ENCODE peak calls at places on chromosomes 1 and 21, in seven cellular contexts. P is A549, S is PC-3, Z is astrocyte, O is endodermal cell, F is H9, R is epithelial cell of esophagus. C is an unnamed sample.

GRCh38 chr1:15246960-15247614 is at the start of gene FHAD1:
- DNase-seq in P (peak), S (peak), Z (peak), O (peak), F (peak), R (peak), C (no peak)

GRCh38 chr1:234866007-234866866 is 256.3 kb upstream of the IRF2BP2 start:
- DNase-seq in P (peak), S (peak), Z (peak), O (peak), F (no peak), R (peak), C (no peak)

GRCh38 chr1:156498447-156499193 is 2.0 kb downstream of the MEF2D start:
- DNase-seq in P (peak), S (peak), Z (peak), O (peak), F (no peak), R (peak), C (no peak)

GRCh38 chr1:162035241-162035640 is 11.6 kb upstream of the OLFML2B start:
- DNase-seq in P (no peak), S (peak), Z (peak), O (no peak), F (no peak), R (peak), C (peak)

GRCh38 chr1:31831397-31832378 is 15.9 kb upstream of the SPOCD1 start:
- DNase-seq in P (no peak), S (peak), Z (peak), O (peak), F (no peak), R (peak), C (no peak)

GRCh38 chr1:11518791-11519628 is 40.1 kb downstream of the DISP3 start:
- DNase-seq in P (no peak), S (no peak), Z (no peak), O (peak), F (no peak), R (no peak), C (no peak)

GRCh38 chr1:175072131-175072941 is 4.7 kb downstream of the TNN start:
- DNase-seq in P (no peak), S (peak), Z (peak), O (peak), F (peak), R (peak), C (peak)

GRCh38 chr1:1435094-1435903 is at the start of gene VWA1:
- DNase-seq in P (peak), S (peak), Z (peak), O (peak), F (no peak), R (peak), C (no peak)

GRCh38 chr1:234841710-234842231 is 231.8 kb upstream of the IRF2BP2 start:
- DNase-seq in P (no peak), S (no peak), Z (no peak), O (peak), F (no peak), R (no peak), C (no peak)

GRCh38 chr1:225250432-225250831 is 177.4 kb downstream of the LBR start:
- DNase-seq in P (no peak), S (no peak), Z (no peak), O (no peak), F (no peak), R (no peak), C (no peak)

GRCh38 chr21:32257952-32258785 is 20.7 kb downstream of the MIS18A start:
- DNase-seq in P (peak), S (peak), Z (peak), O (peak), F (peak), R (peak), C (peak)

GRCh38 chr1:24735156-24735618 is 10.1 kb upstream of the CLIC4 start:
- DNase-seq in P (no peak), S (no peak), Z (no peak), O (peak), F (no peak), R (no peak), C (no peak)

GRCh38 chr1:229625893-229626831 is at the start of the genes TAF5L and URB2:
- DNase-seq in P (peak), S (peak), Z (peak), O (peak), F (peak), R (peak), C (peak)
- TF ChIP-seq CTCF in P (no peak), S (no peak), Z (no peak), O (peak), F (no peak), R (no peak), C (no peak)

DNA sequence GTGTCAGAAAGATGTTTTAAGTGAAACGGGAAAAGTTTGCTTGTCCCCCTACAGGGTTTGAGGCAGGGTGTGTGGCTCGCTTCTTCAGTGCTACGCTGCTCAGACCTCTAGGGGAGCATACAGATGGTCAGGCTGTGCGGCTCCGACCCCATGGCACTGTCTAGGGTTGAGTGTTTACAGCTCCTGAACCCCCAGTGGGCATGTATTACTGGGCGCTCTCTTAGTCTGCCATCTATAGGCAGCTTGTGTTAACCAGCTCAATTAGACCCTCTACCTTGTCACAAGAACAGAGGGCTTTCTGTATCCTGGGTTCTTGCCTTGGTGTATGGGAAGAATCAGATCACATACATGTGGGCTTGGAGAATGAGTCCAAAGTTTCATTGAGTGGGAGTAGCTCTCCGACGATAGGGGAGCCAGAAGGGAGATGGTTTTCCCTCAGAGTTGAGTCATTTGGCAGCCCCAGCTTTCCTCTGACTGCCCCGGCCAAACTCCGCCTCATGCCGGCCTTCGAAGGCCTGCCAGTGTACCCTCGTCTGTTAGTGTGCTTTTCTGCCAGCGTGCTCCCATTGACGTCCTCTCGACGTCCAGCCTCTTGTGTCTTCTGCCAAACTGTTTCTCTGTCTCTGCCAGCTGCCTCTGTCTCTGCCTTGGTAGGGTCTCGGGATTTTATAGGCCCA is 38.6 kb upstream of the ADGRL4 start:
- DNase-seq in P (no peak), S (no peak), Z (peak), O (peak), F (peak), R (no peak), C (no peak)
- TF ChIP-seq CTCF in P (no peak), S (peak), Z (no peak), O (peak), F (peak), R (no peak), C (no peak)

DNA sequence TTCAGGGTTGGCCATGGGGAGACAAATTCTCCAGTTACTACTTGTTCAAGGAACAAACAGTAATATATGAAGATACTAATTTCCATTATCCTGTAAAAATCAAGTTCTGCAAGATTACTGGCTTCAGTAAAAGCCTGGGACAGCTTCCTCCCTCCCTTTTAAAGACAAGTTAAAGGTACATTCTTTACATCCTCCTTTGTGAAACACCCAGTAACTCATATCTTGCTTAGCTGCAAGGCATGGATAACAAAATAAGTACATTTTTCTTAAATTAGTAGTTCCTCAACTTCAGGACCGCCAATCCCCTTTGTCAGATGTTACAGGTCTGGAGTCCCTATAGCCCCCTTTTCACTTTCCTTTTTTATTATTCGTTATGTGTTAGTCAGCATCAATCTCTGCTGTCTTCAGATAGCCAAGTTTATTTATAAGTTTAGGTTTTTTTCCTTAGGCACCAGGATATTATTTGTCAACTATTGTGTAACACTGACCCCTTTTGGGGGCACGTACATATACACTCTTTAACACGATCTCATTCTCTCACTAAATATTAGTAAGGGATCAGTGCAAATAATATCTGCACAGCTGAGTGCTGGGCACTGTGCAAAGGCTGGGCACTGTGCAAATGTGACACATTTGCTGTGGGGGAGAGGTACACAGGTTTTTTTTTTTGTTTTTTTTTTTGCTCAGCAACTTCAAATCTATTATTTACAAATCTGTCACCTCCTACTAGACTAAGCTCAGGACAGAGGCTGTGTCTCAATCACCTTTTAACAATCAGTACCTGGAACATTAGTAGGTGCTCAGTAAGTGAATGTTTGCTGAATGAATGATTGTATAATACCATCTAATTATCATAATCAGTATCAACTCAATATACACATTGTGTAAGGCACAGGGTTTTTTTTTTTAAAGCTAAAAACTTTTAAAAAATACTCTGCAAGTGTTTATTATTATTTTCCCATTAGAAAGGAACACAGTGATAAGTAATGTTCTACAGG is 9.6 kb downstream of the ERRFI1 start:
- DNase-seq in P (no peak), S (peak), Z (no peak), O (no peak), F (no peak), R (peak), C (no peak)
- TF ChIP-seq CTCF in P (no peak), S (peak), Z (no peak), O (peak), F (peak), R (no peak), C (peak)

DNA sequence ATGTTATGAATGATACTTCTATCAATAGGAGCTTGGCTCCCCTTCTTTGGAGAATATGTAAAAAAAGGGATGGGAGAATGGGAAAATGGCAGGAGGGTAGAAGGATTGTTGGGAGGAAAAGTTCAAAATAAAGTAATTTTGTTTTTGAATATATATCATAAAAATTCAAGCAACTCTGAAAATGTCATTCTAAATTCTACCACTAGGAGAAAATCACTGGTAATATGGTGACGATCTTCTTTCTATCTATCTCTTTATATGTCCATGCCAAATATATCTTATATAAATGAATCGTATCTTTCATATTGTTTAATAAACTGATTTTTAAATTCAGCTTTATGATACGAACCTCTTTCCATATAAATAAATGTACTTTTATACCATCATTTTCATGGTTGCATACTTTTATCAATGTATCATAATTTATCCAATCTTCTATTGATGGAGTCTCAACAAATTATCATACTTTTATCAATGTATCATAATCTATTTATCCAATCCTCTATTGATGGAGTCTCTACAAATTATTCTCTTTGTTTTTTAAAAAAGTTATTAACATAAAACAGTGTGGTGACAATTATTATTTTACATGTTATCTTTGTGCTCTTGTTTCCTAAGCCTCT is 73.7 kb upstream of the MARK1 start:
- DNase-seq in P (no peak), S (peak), Z (no peak), O (no peak), F (no peak), R (no peak), C (no peak)
- TF ChIP-seq CTCF in P (no peak), S (peak), Z (no peak), O (peak), F (peak), R (peak), C (no peak)

GRCh38 chr1:2459757-2460156 is 16.3 kb upstream of the PLCH2 start:
- DNase-seq in P (peak), S (peak), Z (peak), O (no peak), F (no peak), R (no peak), C (no peak)
- TF ChIP-seq CTCF in P (no peak), S (peak), Z (peak), O (peak), F (no peak), R (no peak), C (no peak)

GRCh38 chr1:22638476-22639234 is 2.2 kb downstream of the C1QA start:
- DNase-seq in P (no peak), S (no peak), Z (no peak), O (no peak), F (no peak), R (no peak), C (no peak)

GRCh38 chr1:22636927-22637326 is 499 bp downstream of the C1QA start:
- DNase-seq in P (no peak), S (no peak), Z (no peak), O (no peak), F (no peak), R (no peak), C (no peak)

GRCh38 chr1:22637952-22638445 is 1.6 kb downstream of the C1QA start:
- DNase-seq in P (no peak), S (no peak), Z (no peak), O (no peak), F (no peak), R (no peak), C (no peak)

GRCh38 chr1:22641247-22641646 is 2.2 kb upstream of the C1QC start:
- DNase-seq in P (no peak), S (no peak), Z (no peak), O (no peak), F (no peak), R (no peak), C (no peak)

DNA sequence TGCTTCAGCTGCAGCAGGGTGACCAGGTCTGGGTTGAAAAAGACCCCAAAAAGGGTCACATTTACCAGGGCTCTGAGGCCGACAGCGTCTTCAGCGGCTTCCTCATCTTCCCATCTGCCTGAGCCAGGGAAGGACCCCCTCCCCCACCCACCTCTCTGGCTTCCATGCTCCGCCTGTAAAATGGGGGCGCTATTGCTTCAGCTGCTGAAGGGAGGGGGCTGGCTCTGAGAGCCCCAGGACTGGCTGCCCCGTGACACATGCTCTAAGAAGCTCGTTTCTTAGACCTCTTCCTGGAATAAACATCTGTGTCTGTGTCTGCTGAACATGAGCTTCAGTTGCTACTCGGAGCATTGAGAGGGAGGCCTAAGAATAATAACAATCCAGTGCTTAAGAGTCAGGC is 2.9 kb downstream of the C1QA start:
- DNase-seq in P (peak), S (no peak), Z (peak), O (peak), F (peak), R (peak), C (no peak)
- TF ChIP-seq CTCF in P (no peak), S (no peak), Z (peak), O (peak), F (peak), R (no peak), C (peak)

GRCh38 chr1:36448530-36449051 is 1.7 kb downstream of the OSCP1 start:
- DNase-seq in P (no peak), S (no peak), Z (no peak), O (no peak), F (no peak), R (peak), C (no peak)

GRCh38 chr1:36447450-36447849 is 2.8 kb downstream of the OSCP1 start:
- DNase-seq in P (no peak), S (no peak), Z (no peak), O (no peak), F (no peak), R (no peak), C (no peak)

GRCh38 chr1:36443297-36443696 is 7.0 kb downstream of the OSCP1 start:
- DNase-seq in P (no peak), S (no peak), Z (no peak), O (no peak), F (no peak), R (no peak), C (no peak)

GRCh38 chr1:36446780-36447179 is 3.5 kb downstream of the OSCP1 start:
- DNase-seq in P (no peak), S (no peak), Z (no peak), O (no peak), F (no peak), R (no peak), C (no peak)

DNA sequence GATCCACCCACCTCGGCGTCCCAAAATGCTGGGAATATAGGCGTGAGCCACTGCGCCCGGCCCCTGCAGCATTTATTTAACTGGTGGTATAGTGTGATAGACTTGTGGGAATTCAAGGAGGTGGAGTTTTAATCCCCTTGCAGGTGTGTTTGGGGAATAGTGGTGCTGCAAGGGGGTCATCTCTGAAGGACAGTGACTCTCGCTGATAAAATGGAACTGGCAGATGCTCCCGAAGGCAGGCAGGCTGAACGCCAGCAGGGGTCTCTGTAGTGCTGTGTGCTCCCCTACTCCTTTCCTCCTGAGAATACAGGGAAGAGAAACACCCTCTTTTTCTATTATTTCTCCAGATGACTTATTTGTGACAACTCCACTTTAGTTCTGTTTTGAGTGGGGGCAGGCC is 4.0 kb downstream of the OSCP1 start:
- DNase-seq in P (peak), S (no peak), Z (no peak), O (peak), F (peak), R (no peak), C (no peak)
- TF ChIP-seq CTCF in P (peak), S (peak), Z (peak), O (peak), F (peak), R (no peak), C (peak)

GRCh38 chr21:46399686-46400085 is 59.0 kb upstream of the DIP2A start:
- DNase-seq in P (no peak), S (no peak), Z (no peak), O (no peak), F (no peak), R (peak), C (no peak)

GRCh38 chr21:46404306-46404705 is 54.4 kb upstream of the DIP2A start:
- DNase-seq in P (no peak), S (no peak), Z (no peak), O (no peak), F (no peak), R (no peak), C (no peak)

GRCh38 chr21:46399129-46399528 is 59.6 kb upstream of the DIP2A start:
- DNase-seq in P (no peak), S (no peak), Z (no peak), O (no peak), F (no peak), R (no peak), C (no peak)

GRCh38 chr21:46401186-46401910 is 57.3 kb upstream of the DIP2A start:
- DNase-seq in P (no peak), S (no peak), Z (no peak), O (no peak), F (no peak), R (no peak), C (no peak)

DNA sequence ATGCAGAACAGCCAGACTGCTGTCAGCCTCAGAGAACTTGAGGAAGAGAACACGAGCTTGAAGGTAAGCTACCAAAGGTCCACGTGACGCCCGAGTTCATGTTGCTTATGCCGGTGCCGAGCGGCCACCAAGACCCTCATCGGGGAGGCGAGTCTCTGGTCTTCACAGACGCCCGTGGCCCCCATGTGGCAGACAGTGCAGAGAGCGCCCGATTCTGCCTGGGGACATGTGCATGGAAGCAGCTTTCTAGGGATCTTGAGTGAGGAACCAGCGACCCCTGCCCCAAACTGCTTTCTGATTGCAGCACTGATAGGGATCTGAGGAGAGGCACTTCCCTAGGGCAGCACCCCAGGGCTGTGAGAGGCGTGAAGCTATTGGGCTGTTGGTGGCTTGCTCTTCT is 56.3 kb upstream of the DIP2A start:
- DNase-seq in P (no peak), S (no peak), Z (no peak), O (no peak), F (no peak), R (no peak), C (no peak)
- TF ChIP-seq CTCF in P (no peak), S (no peak), Z (no peak), O (peak), F (peak), R (no peak), C (peak)

C was measured in DND-41.